ENCODE peak calls at places on chromosome 15, in eight cellular contexts. One of them, this sample, is unnamed.

GRCh38 chr15:97652700-97653167 is 307.8 kb upstream of the ARRDC4 start:
- DNase-seq in brain microvascular endothelial cell: no peak
- DNase-seq in adrenal gland: no peak
- DNase-seq in CD8-positive, alpha-beta memory T cell: no peak
- DNase-seq in tibial artery: no peak
- DNase-seq in body of pancreas: no peak
- DNase-seq in SJSA1: no peak
- DNase-seq in stomach: no peak
- DNase-seq in this sample: no peak

GRCh38 chr15:55868707-55869106 is 124.7 kb downstream of the NEDD4 start:
- DNase-seq in stomach: no peak
- DNase-seq in SJSA1: no peak
- DNase-seq in adrenal gland: no peak
- DNase-seq in CD8-positive, alpha-beta memory T cell: no peak
- DNase-seq in tibial artery: no peak
- DNase-seq in brain microvascular endothelial cell: no peak
- DNase-seq in body of pancreas: no peak
- DNase-seq in this sample: no peak

GRCh38 chr15:51203797-51204196 is 109.1 kb upstream of the TNFAIP8L3 start:
- DNase-seq in stomach: no peak
- DNase-seq in tibial artery: no peak
- DNase-seq in CD8-positive, alpha-beta memory T cell: no peak
- DNase-seq in brain microvascular endothelial cell: no peak
- DNase-seq in SJSA1: no peak
- DNase-seq in body of pancreas: no peak
- DNase-seq in adrenal gland: no peak
- DNase-seq in this sample: no peak

GRCh38 chr15:95604634-95605036 is 725.9 kb upstream of the NR2F2 start:
- DNase-seq in adrenal gland: no peak
- DNase-seq in CD8-positive, alpha-beta memory T cell: no peak
- DNase-seq in brain microvascular endothelial cell: no peak
- DNase-seq in tibial artery: no peak
- DNase-seq in SJSA1: no peak
- DNase-seq in body of pancreas: peak; percentile 7
- DNase-seq in stomach: no peak
- DNase-seq in this sample: no peak

GRCh38 chr15:31091531-31091930 is 10.0 kb downstream of the TRPM1 start:
- DNase-seq in SJSA1: peak; percentile 80
- DNase-seq in adrenal gland: no peak
- DNase-seq in body of pancreas: no peak
- DNase-seq in stomach: no peak
- DNase-seq in tibial artery: no peak
- DNase-seq in CD8-positive, alpha-beta memory T cell: no peak
- DNase-seq in brain microvascular endothelial cell: peak; percentile 93
- DNase-seq in this sample: no peak

GRCh38 chr15:75227663-75228280 is 26.1 kb downstream of the C15orf39 start:
- DNase-seq in brain microvascular endothelial cell: no peak
- DNase-seq in SJSA1: no peak
- DNase-seq in adrenal gland: no peak
- DNase-seq in tibial artery: no peak
- DNase-seq in stomach: no peak
- DNase-seq in CD8-positive, alpha-beta memory T cell: no peak
- DNase-seq in body of pancreas: no peak
- DNase-seq in this sample: no peak

GRCh38 chr15:70165811-70166284 is 68.1 kb upstream of the TLE3 start:
- DNase-seq in adrenal gland: peak; percentile 47
- DNase-seq in brain microvascular endothelial cell: no peak
- DNase-seq in CD8-positive, alpha-beta memory T cell: no peak
- DNase-seq in tibial artery: peak; percentile 57
- DNase-seq in SJSA1: no peak
- DNase-seq in stomach: peak; percentile 38
- DNase-seq in body of pancreas: peak; percentile 77
- DNase-seq in this sample: peak; percentile 81

GRCh38 chr15:78993257-78993930 is 48.5 kb upstream of the CTSH start:
- DNase-seq in body of pancreas: no peak
- DNase-seq in brain microvascular endothelial cell: no peak
- DNase-seq in SJSA1: no peak
- DNase-seq in stomach: no peak
- DNase-seq in CD8-positive, alpha-beta memory T cell: no peak
- DNase-seq in tibial artery: no peak
- DNase-seq in adrenal gland: no peak
- DNase-seq in this sample: no peak

GRCh38 chr15:78264304-78265136 is at the start of gene DNAJA4:
- DNase-seq in body of pancreas: peak; percentile 56
- DNase-seq in tibial artery: peak; percentile 53
- DNase-seq in stomach: peak; percentile 64
- DNase-seq in adrenal gland: peak; percentile 64
- DNase-seq in SJSA1: no peak
- DNase-seq in brain microvascular endothelial cell: no peak
- DNase-seq in CD8-positive, alpha-beta memory T cell: peak; percentile 45
- DNase-seq in this sample: peak; percentile 71

GRCh38 chr15:69357773-69358765 is 56.1 kb upstream of the KIF23 start:
- DNase-seq in adrenal gland: peak; percentile 61
- DNase-seq in body of pancreas: peak; percentile 54
- DNase-seq in CD8-positive, alpha-beta memory T cell: no peak
- DNase-seq in SJSA1: no peak
- DNase-seq in tibial artery: no peak
- DNase-seq in stomach: peak; percentile 54
- DNase-seq in brain microvascular endothelial cell: peak; percentile 7
- DNase-seq in this sample: no peak

GRCh38 chr15:73956276-73957086 is 30.2 kb downstream of the LOXL1 start:
- DNase-seq in CD8-positive, alpha-beta memory T cell: no peak
- DNase-seq in body of pancreas: peak; percentile 20
- DNase-seq in stomach: peak; percentile 57
- DNase-seq in tibial artery: peak; percentile 60
- DNase-seq in brain microvascular endothelial cell: peak; percentile 91
- DNase-seq in adrenal gland: no peak
- DNase-seq in SJSA1: peak; percentile 73
- DNase-seq in this sample: peak; percentile 88

GRCh38 chr15:73952913-73953750 is 26.9 kb downstream of the LOXL1 start:
- DNase-seq in brain microvascular endothelial cell: no peak
- DNase-seq in stomach: no peak
- DNase-seq in body of pancreas: no peak
- DNase-seq in adrenal gland: no peak
- DNase-seq in SJSA1: no peak
- DNase-seq in CD8-positive, alpha-beta memory T cell: no peak
- DNase-seq in tibial artery: peak; percentile 19
- DNase-seq in this sample: peak; percentile 41

GRCh38 chr15:73955851-73956250 is 29.6 kb downstream of the LOXL1 start:
- DNase-seq in SJSA1: no peak
- DNase-seq in tibial artery: no peak
- DNase-seq in body of pancreas: no peak
- DNase-seq in stomach: no peak
- DNase-seq in adrenal gland: no peak
- DNase-seq in brain microvascular endothelial cell: no peak
- DNase-seq in CD8-positive, alpha-beta memory T cell: no peak
- DNase-seq in this sample: peak; percentile 30

GRCh38 chr15:73955326-73955725 is 29.1 kb downstream of the LOXL1 start:
- DNase-seq in brain microvascular endothelial cell: no peak
- DNase-seq in tibial artery: no peak
- DNase-seq in CD8-positive, alpha-beta memory T cell: no peak
- DNase-seq in adrenal gland: no peak
- DNase-seq in body of pancreas: no peak
- DNase-seq in stomach: no peak
- DNase-seq in SJSA1: no peak
- DNase-seq in this sample: peak; percentile 33

DNA sequence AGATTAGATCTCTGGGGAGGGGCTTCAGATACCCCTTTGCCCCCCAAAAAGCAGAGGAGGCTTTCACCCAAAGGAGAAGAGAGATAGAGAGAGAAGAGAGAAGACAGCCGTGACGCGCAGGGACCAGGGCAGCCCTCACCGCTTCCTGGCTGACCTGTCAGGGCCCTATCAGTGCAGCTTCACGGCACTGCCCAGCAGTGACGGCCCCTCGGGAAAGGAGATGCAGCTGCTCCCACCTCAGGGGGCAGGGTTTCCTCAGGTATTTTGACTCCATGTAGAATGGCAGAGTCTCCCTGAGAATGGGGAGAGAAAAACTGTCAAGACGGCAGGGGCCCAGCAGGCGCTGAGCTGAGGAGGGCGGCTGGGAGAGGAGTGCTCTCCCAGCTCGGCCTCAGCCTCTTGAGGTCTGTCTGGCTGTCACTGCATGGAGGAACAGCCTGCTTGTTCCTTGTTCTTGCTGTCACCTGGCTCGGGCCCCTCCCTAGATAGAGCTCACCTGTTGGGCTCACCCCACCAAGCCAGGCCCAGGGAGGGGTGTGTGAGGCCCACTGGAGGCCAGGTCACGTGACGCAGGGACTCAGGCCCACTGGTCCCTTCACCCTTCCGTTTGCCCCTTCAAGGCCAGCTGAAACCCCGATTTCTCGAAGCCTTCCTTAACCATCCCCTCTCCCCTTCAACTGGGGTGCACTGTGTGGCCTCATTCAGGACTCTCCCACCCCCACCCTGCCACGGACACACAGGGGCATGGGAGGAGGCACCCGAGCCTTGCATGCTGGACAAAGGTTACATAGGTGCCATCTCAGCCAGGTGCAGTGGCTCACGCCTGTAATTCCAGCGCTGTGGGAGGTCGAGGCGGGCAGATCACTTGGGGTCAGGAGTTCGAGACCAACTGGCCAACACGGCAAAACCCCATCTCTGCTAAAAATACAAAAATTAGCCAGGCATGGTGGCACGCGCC is 28.2 kb downstream of the LOXL1 start:
- DNase-seq in stomach: no peak
- DNase-seq in CD8-positive, alpha-beta memory T cell: no peak
- DNase-seq in body of pancreas: no peak
- DNase-seq in tibial artery: no peak
- DNase-seq in adrenal gland: no peak
- DNase-seq in SJSA1: no peak
- DNase-seq in brain microvascular endothelial cell: no peak
- DNase-seq in this sample: peak; percentile 71
- H3K27ac ChIP-seq in stomach: no peak overlapping the region
- H3K27ac ChIP-seq in CD8-positive, alpha-beta memory T cell: no peak overlapping the region
- H3K27ac ChIP-seq in body of pancreas: no peak overlapping the region
- H3K27ac ChIP-seq in tibial artery: peak overlapping the region; percentile 95
- H3K27ac ChIP-seq in adrenal gland: no peak overlapping the region
- H3K27ac ChIP-seq in SJSA1: no peak overlapping the region
- H3K27ac ChIP-seq in brain microvascular endothelial cell: no peak overlapping the region
- H3K27ac ChIP-seq in this sample: no peak overlapping the region

DNA sequence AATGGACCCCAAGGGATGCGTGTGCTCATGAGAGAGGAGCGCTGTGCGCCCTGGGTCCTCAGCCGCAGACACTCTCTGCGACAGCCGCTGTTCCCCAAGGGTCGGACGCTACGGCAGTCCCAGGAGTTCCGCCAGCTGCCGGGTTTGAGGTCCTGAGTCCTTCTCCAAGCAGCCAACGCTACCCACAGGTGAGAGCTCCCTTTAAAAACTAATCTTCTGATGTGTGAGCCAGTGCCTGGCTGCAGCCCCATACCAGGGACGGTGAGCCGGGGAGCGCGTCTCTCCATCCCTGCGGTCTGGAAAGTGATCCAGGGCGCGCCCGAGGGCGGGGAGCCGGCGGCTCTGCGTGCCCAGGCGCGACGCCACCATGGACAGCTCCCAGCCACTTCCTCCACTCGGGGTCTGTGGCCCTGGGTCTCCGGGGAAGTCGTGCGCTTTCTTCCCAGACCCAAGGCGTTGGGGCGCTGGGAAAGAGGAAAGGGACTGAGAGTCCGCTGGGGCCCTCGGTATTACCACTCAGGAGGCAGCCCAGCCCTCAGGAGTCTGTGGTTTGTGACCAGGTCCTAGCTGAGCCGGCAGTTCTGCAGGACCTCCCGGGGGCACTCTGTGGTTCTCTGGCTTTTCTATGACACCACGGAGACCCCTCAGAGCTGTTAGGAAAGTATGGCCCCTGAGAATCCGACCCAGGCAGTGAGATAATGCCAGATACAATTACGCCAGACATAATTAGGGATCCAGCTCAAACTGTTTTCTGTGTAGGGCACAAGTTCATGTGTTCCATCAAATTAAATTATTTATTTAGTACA is 1.4 kb downstream of the CEMIP start:
- DNase-seq in adrenal gland: peak; percentile 45
- DNase-seq in CD8-positive, alpha-beta memory T cell: no peak
- DNase-seq in tibial artery: no peak
- DNase-seq in brain microvascular endothelial cell: peak; percentile 28
- DNase-seq in stomach: peak; percentile 48
- DNase-seq in body of pancreas: peak; percentile 14
- DNase-seq in SJSA1: peak; percentile 47
- DNase-seq in this sample: peak; percentile 91
- H3K27me3 ChIP-seq in adrenal gland: peaks cover 21% of the 10 kb centered on the region
- H3K27me3 ChIP-seq in CD8-positive, alpha-beta memory T cell: peaks cover 24% of the 10 kb centered on the region
- H3K27me3 ChIP-seq in tibial artery: peaks cover 47% of the 10 kb centered on the region
- H3K27me3 ChIP-seq in brain microvascular endothelial cell: no peaks in the 10 kb centered on the region
- H3K27me3 ChIP-seq in stomach: no peaks in the 10 kb centered on the region
- H3K27me3 ChIP-seq in body of pancreas: peaks cover 13% of the 10 kb centered on the region
- H3K27me3 ChIP-seq in SJSA1: peaks cover 42% of the 10 kb centered on the region
- H3K27me3 ChIP-seq in this sample: no peaks in the 10 kb centered on the region

GRCh38 chr15:40325700-40326099 is 2.2 kb downstream of the INAFM2 start:
- DNase-seq in body of pancreas: no peak
- DNase-seq in CD8-positive, alpha-beta memory T cell: no peak
- DNase-seq in brain microvascular endothelial cell: no peak
- DNase-seq in stomach: no peak
- DNase-seq in tibial artery: no peak
- DNase-seq in SJSA1: no peak
- DNase-seq in adrenal gland: no peak
- DNase-seq in this sample: no peak
- H3K27ac ChIP-seq in body of pancreas: no peak overlapping the region
- H3K27ac ChIP-seq in CD8-positive, alpha-beta memory T cell: no peak overlapping the region
- H3K27ac ChIP-seq in brain microvascular endothelial cell: no peak overlapping the region
- H3K27ac ChIP-seq in stomach: no peak overlapping the region
- H3K27ac ChIP-seq in tibial artery: peak overlapping the region; percentile 92
- H3K27ac ChIP-seq in SJSA1: no peak overlapping the region
- H3K27ac ChIP-seq in adrenal gland: no peak overlapping the region
- H3K27ac ChIP-seq in this sample: no peak overlapping the region

GRCh38 chr15:89377042-89377841 is 42.6 kb upstream of the POLG start:
- DNase-seq in SJSA1: no peak
- DNase-seq in stomach: no peak
- DNase-seq in tibial artery: no peak
- DNase-seq in brain microvascular endothelial cell: no peak
- DNase-seq in adrenal gland: no peak
- DNase-seq in body of pancreas: no peak
- DNase-seq in CD8-positive, alpha-beta memory T cell: no peak
- DNase-seq in this sample: peak; percentile 24

GRCh38 chr15:89376441-89376840 is 41.8 kb upstream of the POLG start:
- DNase-seq in tibial artery: no peak
- DNase-seq in brain microvascular endothelial cell: no peak
- DNase-seq in adrenal gland: no peak
- DNase-seq in SJSA1: no peak
- DNase-seq in stomach: no peak
- DNase-seq in CD8-positive, alpha-beta memory T cell: no peak
- DNase-seq in body of pancreas: no peak
- DNase-seq in this sample: no peak

GRCh38 chr15:89374116-89375004 is 39.7 kb upstream of the POLG start:
- DNase-seq in SJSA1: no peak
- DNase-seq in CD8-positive, alpha-beta memory T cell: no peak
- DNase-seq in body of pancreas: no peak
- DNase-seq in stomach: no peak
- DNase-seq in brain microvascular endothelial cell: no peak
- DNase-seq in tibial artery: no peak
- DNase-seq in adrenal gland: no peak
- DNase-seq in this sample: no peak

GRCh38 chr15:89377842-89378698 is 43.4 kb upstream of the POLG start:
- DNase-seq in CD8-positive, alpha-beta memory T cell: no peak
- DNase-seq in brain microvascular endothelial cell: no peak
- DNase-seq in tibial artery: no peak
- DNase-seq in adrenal gland: no peak
- DNase-seq in stomach: no peak
- DNase-seq in body of pancreas: no peak
- DNase-seq in SJSA1: no peak
- DNase-seq in this sample: peak; percentile 77

GRCh38 chr15:89375093-89376062 is 40.8 kb upstream of the POLG start:
- DNase-seq in stomach: no peak
- DNase-seq in SJSA1: no peak
- DNase-seq in body of pancreas: no peak
- DNase-seq in tibial artery: no peak
- DNase-seq in brain microvascular endothelial cell: no peak
- DNase-seq in CD8-positive, alpha-beta memory T cell: no peak
- DNase-seq in adrenal gland: no peak
- DNase-seq in this sample: no peak
- H3K27me3 ChIP-seq in stomach: peaks cover 40% of the 10 kb centered on the region
- H3K27me3 ChIP-seq in SJSA1: peaks cover 95% of the 10 kb centered on the region
- H3K27me3 ChIP-seq in body of pancreas: peaks cover 20% of the 10 kb centered on the region
- H3K27me3 ChIP-seq in tibial artery: peaks cover 96% of the 10 kb centered on the region
- H3K27me3 ChIP-seq in brain microvascular endothelial cell: peaks cover 96% of the 10 kb centered on the region
- H3K27me3 ChIP-seq in CD8-positive, alpha-beta memory T cell: peaks cover 45% of the 10 kb centered on the region
- H3K27me3 ChIP-seq in adrenal gland: peaks cover 83% of the 10 kb centered on the region
- H3K27me3 ChIP-seq in this sample: no peaks in the 10 kb centered on the region